ENCODE peak calls at places on chromosome 20, in five cellular contexts. F, D, B, W and X are unnamed samples.

GRCh38 chr20:40583195-40583594 is 105.8 kb downstream of the MAFB start:
- DNase-seq in F (no peak), W (no peak), B (no peak), D (no peak), X (no peak)

GRCh38 chr20:1894951-1895673 is at the start of gene SIRPA:
- DNase-seq in F (peak), D (peak), W (no peak), B (no peak), X (peak)

GRCh38 chr20:56411759-56412472 is at the start of gene CASS4:
- DNase-seq in F (no peak), W (no peak), B (no peak), D (no peak), X (no peak)

GRCh38 chr20:41734506-41734945 is 116.3 kb upstream of the CHD6 start:
- DNase-seq in B (no peak), F (no peak), W (no peak), D (peak), X (no peak)

GRCh38 chr20:44911264-44911921 is 1.5 kb downstream of the PABPC1L start:
- DNase-seq in B (no peak), F (no peak), W (no peak), D (peak), X (no peak)

GRCh38 chr20:47790032-47790965 is 5.0 kb upstream of the SULF2 start:
- DNase-seq in B (peak), D (no peak), F (no peak), W (no peak), X (peak)

GRCh38 chr20:34312544-34313217 is 9.5 kb upstream of the AHCY start:
- DNase-seq in W (peak), D (peak), F (peak), B (no peak), X (peak)

GRCh38 chr20:39176457-39176856 is 214.3 kb downstream of the DHX35 start:
- DNase-seq in B (no peak), D (no peak), W (no peak), F (no peak), X (no peak)

GRCh38 chr20:34514897-34515483 is 1.2 kb upstream of the DYNLRB1 start:
- DNase-seq in W (no peak), F (no peak), B (no peak), D (no peak), X (no peak)

GRCh38 chr20:14498809-14499208 is 161.4 kb upstream of the FLRT3 start:
- DNase-seq in B (no peak), F (no peak), D (no peak), W (no peak), X (peak)

DNA sequence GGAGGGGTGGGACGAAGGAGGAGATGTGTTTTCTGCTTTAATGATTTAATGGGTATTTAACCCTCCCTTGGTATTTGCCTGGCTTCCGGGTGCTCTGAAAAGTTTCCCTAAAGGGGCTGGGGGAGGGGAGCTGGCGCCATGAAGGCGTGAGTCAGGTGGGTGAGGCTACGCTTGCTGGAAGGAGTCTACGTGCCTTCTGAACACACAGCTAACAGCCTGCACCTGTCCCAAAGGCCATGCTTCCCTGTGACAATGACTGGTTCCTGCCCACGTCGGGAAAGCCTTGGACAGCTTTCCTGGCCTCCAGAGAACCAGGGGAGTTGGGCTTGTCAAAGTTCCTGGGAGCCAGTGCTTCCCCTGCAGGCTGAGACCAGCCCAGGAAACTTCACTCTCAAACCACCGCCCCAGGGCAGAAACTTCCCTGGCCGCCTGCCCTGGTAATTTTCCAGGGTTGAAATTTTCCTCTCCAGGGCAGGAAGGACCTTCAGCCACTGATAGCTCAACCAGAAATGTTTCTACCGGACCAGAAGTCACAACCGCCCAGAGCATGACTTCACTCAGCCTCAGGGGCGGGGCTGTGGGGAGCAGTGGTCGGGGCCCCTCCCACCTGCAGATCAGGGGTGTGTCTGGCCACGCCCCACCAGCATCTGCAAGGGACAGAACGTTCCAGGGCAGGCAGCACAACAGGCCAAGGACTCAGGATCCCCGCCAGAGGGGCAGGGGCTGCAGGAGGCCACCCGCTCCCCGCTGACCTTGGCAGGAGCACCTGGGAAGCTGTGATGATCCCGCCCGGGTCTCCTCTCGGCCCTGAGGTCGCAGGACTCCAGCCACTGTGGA is 18.6 kb upstream of the SLCO4A1 start:
- DNase-seq in D (peak), B (peak), W (peak), F (peak), X (no peak)
- H3K4me3 ChIP-seq in D (no peak), B (no peak), W (peak), F (no peak), X (no peak)

GRCh38 chr20:49989234-49990065 is 6.7 kb downstream of the SNAI1 start:
- DNase-seq in B (peak), F (peak), D (no peak), W (no peak), X (peak)
- H3K4me3 ChIP-seq in B (no peak), F (no peak), D (no peak), W (no peak), X (no peak)

GRCh38 chr20:53161073-53161472 is 188.9 kb downstream of the TSHZ2 start:
- DNase-seq in W (no peak), B (no peak), D (no peak), F (no peak), X (no peak)

GRCh38 chr20:53162251-53162835 is 190.2 kb downstream of the TSHZ2 start:
- DNase-seq in F (peak), D (no peak), B (peak), W (no peak), X (peak)

GRCh38 chr20:53159144-53159543 is 187.0 kb downstream of the TSHZ2 start:
- DNase-seq in F (no peak), W (no peak), B (no peak), D (no peak), X (no peak)

GRCh38 chr20:53163486-53163885 is 191.3 kb downstream of the TSHZ2 start:
- DNase-seq in B (no peak), W (no peak), F (peak), D (no peak), X (peak)

GRCh38 chr20:53161473-53161872 is 189.3 kb downstream of the TSHZ2 start:
- DNase-seq in D (no peak), W (no peak), B (no peak), F (no peak), X (no peak)
- H3K4me3 ChIP-seq in D (no peak), W (no peak), B (no peak), F (no peak), X (no peak)

DNA sequence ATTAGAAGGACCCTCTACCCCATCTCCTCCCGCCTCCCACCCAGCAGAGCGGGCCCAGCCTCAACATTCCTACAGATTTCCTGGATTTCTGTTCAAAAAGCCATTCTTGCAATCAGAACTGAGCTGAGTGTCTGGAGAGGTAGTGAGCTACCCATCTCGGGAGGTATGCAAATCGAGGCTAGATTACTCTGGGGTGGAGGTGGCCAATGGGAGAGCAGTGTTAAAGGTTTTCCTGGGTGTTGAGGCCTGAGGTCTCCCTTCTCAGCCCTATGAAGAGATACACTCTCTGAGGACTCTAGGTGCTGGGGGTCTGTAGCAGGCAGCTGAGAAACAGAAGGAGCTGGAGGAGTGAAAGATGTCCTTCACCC is 57.0 kb downstream of the CD40 start:
- DNase-seq in D (no peak), W (no peak), F (no peak), B (no peak), X (no peak)
- H3K4me3 ChIP-seq in D (no peak), W (no peak), F (no peak), B (no peak), X (no peak)

GRCh38 chr20:19975901-19976300 is 41.3 kb upstream of the NAA20 start:
- DNase-seq in W (no peak), F (peak), B (no peak), D (no peak), X (no peak)
- H3K4me3 ChIP-seq in W (peak), F (peak), B (peak), D (peak), X (peak)

GRCh38 chr20:49668181-49668877 is 45.3 kb downstream of the B4GALT5 start:
- DNase-seq in F (peak), B (no peak), W (no peak), D (peak), X (no peak)
- H3K4me3 ChIP-seq in F (no peak), B (no peak), W (no peak), D (no peak), X (no peak)